ENCODE peak calls at places on chromosomes 6 and 20, in six cellular contexts. L, U, V, E, F and Q are unnamed samples.

GRCh38 chr20:63321148-63321831 is 28.3 kb downstream of the COL20A1 start:
- DNase-seq in L (no peak), U (no peak), V (peak), E (peak), F (no peak), Q (no peak)

GRCh38 chr6:45024610-45025009 is 303.5 kb upstream of the RUNX2 start:
- DNase-seq in L (no peak), U (no peak), V (no peak), E (no peak), F (no peak), Q (no peak)

GRCh38 chr20:63252157-63252780 is 2.0 kb downstream of the NKAIN4 start:
- DNase-seq in L (no peak), U (no peak), V (no peak), E (no peak), F (no peak), Q (no peak)

GRCh38 chr6:62891065-62891647 is 320.1 kb upstream of the FKBP1C start:
- DNase-seq in L (no peak), U (no peak), V (peak), E (peak), F (no peak), Q (no peak)

GRCh38 chr6:28011716-28012115 is 54.7 kb downstream of the OR2B6 start:
- DNase-seq in L (no peak), U (no peak), V (no peak), E (no peak), F (no peak), Q (no peak)

GRCh38 chr6:119077643-119078448 is 618 bp downstream of the FAM184A start:
- DNase-seq in L (peak), U (no peak), V (peak), E (peak), F (no peak), Q (peak)

GRCh38 chr6:92849636-92850035 is 569.7 kb downstream of the EPHA7 start:
- DNase-seq in L (no peak), U (no peak), V (peak), E (no peak), F (no peak), Q (no peak)

GRCh38 chr6:151385177-151385576 is 6.2 kb downstream of the ZBTB2 start:
- DNase-seq in L (no peak), U (no peak), V (no peak), E (no peak), F (no peak), Q (no peak)

GRCh38 chr6:13120483-13121482 is 207.6 kb downstream of the TBC1D7 start:
- DNase-seq in L (no peak), U (no peak), V (no peak), E (no peak), F (no peak), Q (peak)

GRCh38 chr6:109240370-109241084 is 141.7 kb downstream of the CD164 start:
- DNase-seq in L (no peak), U (no peak), V (no peak), E (peak), F (no peak), Q (no peak)
- H3K9ac ChIP-seq in L (no peak), U (no peak), V (no peak), E (no peak), F (no peak), Q (no peak)

DNA sequence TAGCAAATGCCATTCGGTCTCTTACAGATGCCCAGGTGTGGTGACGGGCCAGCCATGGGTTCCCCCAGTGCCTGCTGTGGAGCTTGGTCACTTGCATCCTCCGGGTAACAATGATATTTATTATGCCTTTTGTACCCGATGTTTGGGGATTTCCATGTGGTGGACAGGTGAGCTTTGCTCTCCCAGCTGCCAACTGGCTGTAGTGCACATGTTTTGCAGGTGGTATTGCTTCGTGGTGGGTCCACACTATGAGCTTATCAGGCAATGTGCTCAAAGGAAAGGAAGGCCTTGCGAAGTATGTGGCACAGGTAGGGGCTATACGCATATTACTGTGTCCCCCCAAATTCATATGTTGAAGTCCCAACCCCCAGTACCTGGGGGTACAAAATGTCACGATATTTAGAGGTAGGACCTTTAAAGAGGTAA is 4.2 kb upstream of the CTCFL start:
- DNase-seq in L (no peak), U (no peak), V (no peak), E (no peak), F (no peak), Q (no peak)
- H3K9ac ChIP-seq in L (no peak), U (no peak), V (no peak), E (no peak), F (no peak), Q (no peak)

GRCh38 chr6:128491041-128491642 is 29.3 kb downstream of the PTPRK start:
- DNase-seq in L (peak), U (peak), V (peak), E (no peak), F (no peak), Q (no peak)

GRCh38 chr6:128493877-128494276 is 26.5 kb downstream of the PTPRK start:
- DNase-seq in L (no peak), U (no peak), V (no peak), E (no peak), F (no peak), Q (no peak)

GRCh38 chr6:128492386-128492785 is 28.0 kb downstream of the PTPRK start:
- DNase-seq in L (peak), U (no peak), V (peak), E (no peak), F (no peak), Q (no peak)

GRCh38 chr6:128494440-128494839 is 26.0 kb downstream of the PTPRK start:
- DNase-seq in L (no peak), U (no peak), V (no peak), E (no peak), F (no peak), Q (no peak)

DNA sequence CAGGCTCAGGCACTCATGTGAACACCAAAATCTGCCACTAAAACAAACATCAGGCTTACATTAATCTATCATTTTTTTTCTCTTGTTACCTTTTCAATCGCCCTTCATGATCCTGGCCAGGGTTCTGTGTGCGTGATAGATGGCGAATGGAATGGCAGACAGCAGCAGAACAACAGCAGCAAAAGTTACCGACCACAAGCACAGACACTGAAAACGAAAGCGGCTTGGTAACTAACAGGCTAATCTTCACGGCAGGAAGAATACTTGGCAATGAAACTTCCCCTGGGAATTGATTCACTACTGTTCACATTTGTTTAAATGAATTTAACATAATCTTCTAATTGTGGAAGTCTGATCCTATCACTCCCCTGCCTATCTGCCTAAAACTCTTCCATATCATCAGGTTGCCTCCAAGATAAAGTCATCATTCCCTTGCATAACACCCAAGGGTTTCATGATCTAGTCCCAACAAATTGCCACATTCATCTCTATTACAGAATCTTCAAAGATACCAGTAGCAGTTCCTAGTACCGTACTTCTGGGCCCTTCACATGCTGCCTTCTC is 28.7 kb downstream of the PTPRK start:
- DNase-seq in L (peak), U (no peak), V (peak), E (no peak), F (no peak), Q (no peak)
- H3K9ac ChIP-seq in L (peak), U (peak), V (peak), E (no peak), F (no peak), Q (no peak)

GRCh38 chr6:11011787-11012234 is 32.3 kb downstream of the ELOVL2 start:
- DNase-seq in L (no peak), U (peak), V (peak), E (peak), F (no peak), Q (peak)
- H3K9ac ChIP-seq in L (no peak), U (no peak), V (peak), E (no peak), F (no peak), Q (no peak)

GRCh38 chr20:50293244-50294139 is 102.9 kb downstream of the CEBPB start:
- DNase-seq in L (no peak), U (no peak), V (no peak), E (no peak), F (no peak), Q (no peak)

GRCh38 chr20:50292324-50293243 is 102.0 kb downstream of the CEBPB start:
- DNase-seq in L (peak), U (no peak), V (peak), E (peak), F (no peak), Q (peak)

GRCh38 chr20:50289581-50289980 is 99.0 kb downstream of the CEBPB start:
- DNase-seq in L (no peak), U (no peak), V (no peak), E (no peak), F (no peak), Q (no peak)

GRCh38 chr20:50290815-50291214 is 100.2 kb downstream of the CEBPB start:
- DNase-seq in L (no peak), U (no peak), V (no peak), E (no peak), F (no peak), Q (no peak)

DNA sequence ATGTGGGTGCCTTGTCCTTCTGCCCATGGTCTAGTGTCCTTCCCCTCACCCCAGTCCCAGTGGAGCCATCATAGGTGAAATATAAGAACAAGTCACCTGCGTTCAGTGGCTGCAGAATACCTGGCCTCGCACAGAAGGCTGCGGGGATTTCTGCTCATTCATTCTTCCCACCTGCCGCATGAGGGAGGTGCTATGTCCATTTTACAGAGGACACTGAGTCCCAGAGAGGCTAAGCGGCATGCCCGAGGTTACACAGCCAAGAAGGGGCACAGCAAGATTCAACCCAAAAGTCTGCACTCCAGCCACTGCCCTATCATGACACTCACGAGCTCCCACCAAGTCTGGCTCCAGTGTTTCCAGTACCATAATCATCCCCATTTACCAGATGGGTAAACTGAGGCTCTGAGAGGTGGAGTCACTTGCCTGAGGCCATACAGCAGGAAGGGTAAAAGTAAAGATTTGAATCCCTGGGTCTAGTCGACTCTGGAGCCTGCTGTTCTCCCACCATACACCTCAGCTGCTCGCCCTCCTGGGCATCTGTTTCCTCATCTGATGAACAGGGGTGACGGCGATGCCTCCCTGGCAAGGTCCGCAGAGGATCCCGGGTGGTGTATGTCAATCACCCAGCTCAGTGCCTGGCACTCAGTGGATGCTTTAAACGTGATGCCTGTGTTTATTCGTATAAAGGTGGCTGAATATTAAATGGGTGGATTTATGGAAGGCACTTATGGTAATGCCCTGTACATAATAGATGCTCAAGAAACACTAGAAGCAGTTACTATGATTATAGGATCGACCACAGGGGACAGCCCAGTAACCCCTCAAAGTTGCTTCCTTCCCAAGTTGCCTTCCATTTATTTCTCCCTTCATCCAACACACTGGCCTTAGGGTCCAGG is 101.0 kb downstream of the CEBPB start:
- DNase-seq in L (no peak), U (no peak), V (no peak), E (no peak), F (no peak), Q (no peak)
- H3K9ac ChIP-seq in L (no peak), U (peak), V (peak), E (peak), F (no peak), Q (no peak)

GRCh38 chr6:69279805-69280204 is 517.0 kb downstream of the LMBRD1 start:
- DNase-seq in L (no peak), U (no peak), V (no peak), E (no peak), F (no peak), Q (peak)
- H3K9ac ChIP-seq in L (no peak), U (no peak), V (no peak), E (no peak), F (no peak), Q (no peak)

GRCh38 chr6:144095134-144096002 is at the start of gene SF3B5:
- DNase-seq in L (peak), U (peak), V (peak), E (peak), F (peak), Q (peak)

GRCh38 chr6:144094731-144095133 is 641 bp downstream of the SF3B5 start:
- DNase-seq in L (no peak), U (no peak), V (no peak), E (no peak), F (no peak), Q (no peak)

GRCh38 chr6:144093658-144094057 is 1.7 kb downstream of the SF3B5 start:
- DNase-seq in L (no peak), U (no peak), V (no peak), E (no peak), F (no peak), Q (no peak)

GRCh38 chr6:144090384-144090783 is 5.0 kb downstream of the SF3B5 start:
- DNase-seq in L (no peak), U (no peak), V (no peak), E (peak), F (no peak), Q (no peak)

DNA sequence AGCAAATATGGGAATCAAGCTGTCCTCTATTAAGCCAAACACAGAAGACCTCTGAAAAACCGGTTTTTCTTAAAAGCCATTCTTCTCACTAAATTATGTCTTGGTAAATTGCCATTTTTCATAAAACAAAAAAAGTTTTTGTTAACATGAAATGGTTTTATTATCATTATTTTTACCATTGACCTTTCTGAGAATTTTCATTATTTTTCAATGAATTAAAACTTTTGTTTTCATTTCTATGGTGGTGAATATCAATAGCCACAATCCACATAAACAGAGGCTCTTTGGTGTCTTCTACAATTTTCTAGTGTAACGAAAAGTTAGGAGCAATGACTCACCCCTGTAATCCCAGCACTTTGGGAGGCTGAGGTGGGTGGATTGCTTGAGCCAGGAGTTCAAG is 2.1 kb downstream of the SF3B5 start:
- DNase-seq in L (no peak), U (no peak), V (no peak), E (no peak), F (no peak), Q (no peak)
- H3K9ac ChIP-seq in L (no peak), U (no peak), V (no peak), E (no peak), F (no peak), Q (no peak)

DNA sequence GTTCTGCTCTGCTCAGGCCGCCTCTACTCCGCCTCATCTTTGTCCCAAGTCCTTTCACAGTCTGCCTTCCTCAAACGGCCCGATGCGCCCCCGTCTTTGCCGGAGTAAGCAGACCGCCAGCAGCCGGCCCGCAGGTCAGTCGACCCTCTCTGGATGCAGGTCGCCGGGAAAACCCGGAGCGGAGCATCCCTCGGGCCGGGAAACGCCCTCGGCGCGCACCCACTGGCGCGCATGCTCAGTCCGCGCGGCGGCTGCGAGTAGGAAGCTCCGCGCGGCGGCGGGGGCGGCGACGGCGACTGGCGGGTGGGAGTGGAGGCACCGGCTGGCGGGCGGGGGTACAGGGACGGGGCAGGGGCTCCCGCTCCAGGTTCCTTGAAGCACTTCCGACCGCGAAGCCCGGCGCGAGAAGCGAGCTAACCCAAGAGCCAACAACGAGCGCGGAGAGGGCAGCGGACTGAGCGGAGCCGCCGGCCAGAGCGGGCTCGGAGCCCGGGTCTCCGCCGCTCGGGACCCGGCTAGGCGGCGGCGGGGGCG is at the start of gene LRRC1:
- DNase-seq in L (peak), U (peak), V (peak), E (peak), F (peak), Q (peak)
- H3K9ac ChIP-seq in L (peak), U (peak), V (peak), E (peak), F (peak), Q (peak)